ENCODE peak calls at places on chromosomes 3 and 15, in nine cellular contexts. V, M, U, K, E, P, F, Q and A are unnamed samples.

GRCh38 chr15:70271422-70272088 is 173.8 kb upstream of the TLE3 start:
- DNase-seq in V (peak; percentile 93), M (no peak), U (no peak), K (peak; percentile 97), E (peak; percentile 95), P (peak; percentile 51), F (peak; percentile 97), Q (no peak), A (peak; percentile 97)

GRCh38 chr3:124263168-124263567 is 271.2 kb upstream of the ROPN1 start:
- DNase-seq in V (peak; percentile 93), M (no peak), U (no peak), K (peak; percentile 94), E (peak; percentile 97), P (peak; percentile 34), F (peak; percentile 21), Q (no peak), A (peak; percentile 90)

GRCh38 chr3:169659096-169659521 is 4.4 kb downstream of the MECOM start:
- DNase-seq in V (no peak), M (no peak), U (no peak), K (no peak), E (no peak), P (no peak), F (no peak), Q (no peak), A (peak; percentile 31)

GRCh38 chr3:150177673-150178378 is 207.1 kb upstream of the PFN2 start:
- DNase-seq in V (peak; percentile 69), M (no peak), U (no peak), K (peak; percentile 53), E (peak; percentile 84), P (no peak), F (peak; percentile 32), Q (no peak), A (peak; percentile 17)

GRCh38 chr15:87577336-87577735 is 679.2 kb downstream of the NTRK3 start:
- DNase-seq in V (no peak), M (no peak), U (no peak), K (no peak), E (no peak), P (no peak), F (no peak), Q (no peak), A (no peak)

GRCh38 chr15:91839867-91840266 is 13.6 kb upstream of the SLCO3A1 start:
- DNase-seq in V (no peak), M (no peak), U (no peak), K (no peak), E (no peak), P (no peak), F (no peak), Q (no peak), A (no peak)

GRCh38 chr15:72740202-72740601 is 43.4 kb downstream of the ADPGK start:
- DNase-seq in V (no peak), M (peak; percentile 49), U (peak; percentile 83), K (no peak), E (no peak), P (no peak), F (no peak), Q (no peak), A (no peak)

GRCh38 chr15:40379853-40380252 is 2.7 kb upstream of the KNSTRN start:
- DNase-seq in V (peak; percentile 87), M (no peak), U (no peak), K (peak; percentile 99), E (peak; percentile 99), P (peak; percentile 98), F (peak; percentile 55), Q (no peak), A (peak; percentile 99)

GRCh38 chr3:63940389-63940757 is 28.2 kb upstream of the SCAANT1 start:
- DNase-seq in V (peak; percentile 88), M (no peak), U (no peak), K (peak; percentile 75), E (peak; percentile 76), P (no peak), F (no peak), Q (no peak), A (peak; percentile 53)

GRCh38 chr15:33064878-33065277 is 129.6 kb downstream of the FMN1 start:
- DNase-seq in V (peak; percentile 57), M (no peak), U (no peak), K (peak; percentile 78), E (peak; percentile 81), P (peak; percentile 78), F (no peak), Q (no peak), A (peak; percentile 10)

GRCh38 chr3:71543371-71544016 is 40.0 kb downstream of the FOXP1 start:
- DNase-seq in V (no peak), M (peak; percentile 68), U (no peak), K (no peak), E (no peak), P (no peak), F (no peak), Q (no peak), A (no peak)

DNA sequence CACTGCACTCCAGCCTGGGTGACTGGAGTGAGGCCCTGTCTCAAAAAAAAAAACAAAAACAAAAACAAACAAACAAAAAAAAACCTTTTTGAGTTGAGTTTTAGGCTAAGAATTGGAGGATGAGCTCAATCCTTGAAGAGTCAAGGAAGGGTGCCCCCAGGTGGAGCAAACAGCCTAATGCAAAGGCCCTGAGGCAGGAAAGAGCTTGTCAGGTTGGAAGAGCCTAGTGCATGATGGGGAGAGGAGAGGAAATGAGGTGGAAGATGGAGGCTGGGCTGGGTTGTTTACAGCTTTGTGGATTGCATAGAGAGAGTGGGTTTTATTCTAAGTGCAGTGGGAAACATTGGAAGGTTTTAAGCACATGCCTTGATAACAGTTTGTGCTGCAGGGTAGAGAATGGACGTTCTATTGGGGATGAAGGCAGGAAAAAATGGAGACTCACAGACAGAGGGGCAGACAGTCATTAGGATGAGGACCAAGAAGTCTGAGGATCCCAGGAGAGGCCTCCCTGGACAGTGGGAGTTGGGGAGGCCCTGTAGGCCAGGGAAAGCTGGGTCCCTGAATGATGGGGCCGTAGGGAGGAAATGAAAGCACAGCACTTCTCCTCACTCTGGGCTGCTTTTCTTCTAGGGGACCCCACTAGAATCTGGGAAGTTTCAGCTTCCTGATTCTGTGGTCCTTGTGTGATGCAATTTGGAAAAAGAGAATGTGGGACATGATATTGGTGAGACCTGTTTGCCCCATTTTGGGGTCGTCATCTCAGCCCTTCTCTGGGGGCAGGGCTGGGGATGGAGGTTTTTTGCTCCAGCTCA is 1.9 kb upstream of the SNX22 start:
- DNase-seq in V (peak; percentile 37), M (peak; percentile 60), U (peak; percentile 40), K (no peak), E (no peak), P (peak; percentile 32), F (no peak), Q (no peak), A (no peak)
- TF ChIP-seq CTCF in V (no peak), M (peak; percentile 72), U (peak; percentile 39), K (peak; percentile 9), E (peak; percentile 19), P (no peak), F (peak; percentile 17), Q (no peak), A (peak; percentile 25)

GRCh38 chr3:192108820-192109219 is 618.5 kb downstream of the FGF12 start:
- DNase-seq in V (no peak), M (no peak), U (no peak), K (no peak), E (no peak), P (no peak), F (no peak), Q (no peak), A (no peak)

DNA sequence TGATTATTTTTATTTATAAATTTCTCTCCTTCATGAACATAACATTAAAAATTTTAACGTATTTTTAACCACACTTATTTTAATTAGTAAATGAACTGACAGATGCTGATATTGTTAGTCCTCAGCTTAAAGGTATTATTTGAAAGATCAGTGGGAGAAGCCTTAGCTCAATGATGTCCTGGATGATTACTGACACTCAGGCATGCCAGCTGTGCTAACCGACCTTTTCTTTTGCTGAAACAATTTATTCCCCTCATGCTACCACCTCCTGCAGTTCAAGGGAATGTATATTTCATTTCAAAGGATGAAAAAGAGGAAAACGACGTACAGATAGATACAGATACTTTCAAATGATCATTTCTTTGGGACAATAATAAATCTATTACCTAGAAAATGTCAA is 620.8 kb downstream of the FGF12 start:
- DNase-seq in V (no peak), M (no peak), U (no peak), K (no peak), E (no peak), P (no peak), F (no peak), Q (no peak), A (no peak)
- H3K4me3 ChIP-seq in V (no peak overlapping the region), M (no peak overlapping the region), U (no peak overlapping the region), K (no peak overlapping the region), E (no peak overlapping the region), P (no peak overlapping the region), F (no peak overlapping the region), Q (no peak overlapping the region), A (no peak overlapping the region)

GRCh38 chr15:62787401-62787800 is 255.1 kb upstream of the TPM1 start:
- DNase-seq in V (no peak), M (no peak), U (no peak), K (no peak), E (peak; percentile 43), P (no peak), F (no peak), Q (no peak), A (no peak)

GRCh38 chr15:62783303-62783957 is 259.1 kb upstream of the TPM1 start:
- DNase-seq in V (peak; percentile 36), M (no peak), U (no peak), K (peak; percentile 89), E (peak; percentile 93), P (peak; percentile 26), F (no peak), Q (no peak), A (peak; percentile 66)

GRCh38 chr15:62788224-62788623 is 254.3 kb upstream of the TPM1 start:
- DNase-seq in V (no peak), M (no peak), U (no peak), K (no peak), E (no peak), P (no peak), F (no peak), Q (no peak), A (no peak)

GRCh38 chr15:62782896-62783295 is 259.7 kb upstream of the TPM1 start:
- DNase-seq in V (no peak), M (no peak), U (no peak), K (peak; percentile 31), E (peak; percentile 25), P (no peak), F (no peak), Q (no peak), A (peak; percentile 5)

GRCh38 chr15:62786123-62786825 is 256.3 kb upstream of the TPM1 start:
- DNase-seq in V (no peak), M (no peak), U (no peak), K (no peak), E (no peak), P (no peak), F (no peak), Q (no peak), A (no peak)
- TF ChIP-seq CTCF in V (no peak), M (no peak), U (no peak), K (no peak), E (no peak), P (no peak), F (no peak), Q (no peak), A (no peak)

GRCh38 chr3:101212740-101213139 is 107.6 kb downstream of the IMPG2 start:
- DNase-seq in V (no peak), M (no peak), U (no peak), K (no peak), E (no peak), P (no peak), F (no peak), Q (no peak), A (no peak)
- H3K4me3 ChIP-seq in V (no peak overlapping the region), M (no peak overlapping the region), U (no peak overlapping the region), K (no peak overlapping the region), E (no peak overlapping the region), P (no peak overlapping the region), F (no peak overlapping the region), Q (no peak overlapping the region), A (no peak overlapping the region)